ENCODE peak calls at places on chromosomes 2 and 18, in nine cellular contexts. K, C, F, E, G, N, M, S and I are unnamed samples. For H3K4me1, the result is how much of the 10 kb centered on the place peaks cover.

GRCh38 chr2:122239440-122239839 is 484.0 kb downstream of the TSN start:
- DNase-seq in K (no peak), C (no peak), M (no peak), N (no peak), G (no peak), E (no peak), F (no peak), S (no peak), I (no peak)

GRCh38 chr2:45342-46130 is 769 bp downstream of the FAM110C start:
- DNase-seq in K (peak), G (peak), E (peak), M (no peak), N (peak), F (no peak), S (no peak), C (no peak), I (no peak)

GRCh38 chr18:44178476-44178875 is 502.2 kb upstream of the SETBP1 start:
- DNase-seq in S (no peak), E (no peak), K (no peak), N (no peak), F (no peak), C (no peak), G (peak), M (peak), I (no peak)

GRCh38 chr18:13281406-13281805 is 62.8 kb downstream of the LDLRAD4 start:
- DNase-seq in E (no peak), C (no peak), N (no peak), S (no peak), K (no peak), G (no peak), F (no peak), M (no peak), I (no peak)

GRCh38 chr18:34867520-34867919 is 157.4 kb downstream of the DTNA start:
- DNase-seq in G (peak), E (no peak), F (peak), K (no peak), N (no peak), C (no peak), S (no peak), M (no peak), I (no peak)

GRCh38 chr18:69257861-69258458 is 142.7 kb upstream of the DOK6 start:
- DNase-seq in E (no peak), N (no peak), S (no peak), C (peak), M (no peak), K (peak), F (no peak), G (no peak), I (peak)

GRCh38 chr18:907880-908512 is 3.3 kb downstream of the ADCYAP1 start:
- DNase-seq in E (no peak), K (no peak), F (no peak), M (no peak), C (no peak), S (no peak), N (no peak), G (peak), I (no peak)

GRCh38 chr2:3516831-3517230 is 2.5 kb downstream of the ADI1 start:
- DNase-seq in F (no peak), S (no peak), E (no peak), M (no peak), K (no peak), G (no peak), N (no peak), C (no peak), I (no peak)

GRCh38 chr2:101697794-101698418 is 399 bp downstream of the MAP4K4 start:
- DNase-seq in K (no peak), N (no peak), G (peak), M (no peak), C (no peak), F (no peak), E (no peak), S (no peak), I (peak)

GRCh38 chr2:239305771-239306170 is 95.0 kb downstream of the HDAC4 start:
- DNase-seq in E (no peak), F (no peak), S (no peak), M (peak), N (no peak), K (no peak), C (no peak), G (no peak), I (no peak)

GRCh38 chr2:100976634-100977391 is 25.3 kb upstream of the RPL31 start:
- DNase-seq in F (no peak), C (peak), S (no peak), E (no peak), K (no peak), N (no peak), G (no peak), M (peak), I (no peak)

GRCh38 chr18:28512357-28512756 is 335.4 kb upstream of the CDH2 start:
- DNase-seq in N (no peak), F (no peak), E (no peak), C (no peak), K (peak), S (no peak), G (no peak), M (no peak), I (no peak)

GRCh38 chr18:48547456-48548403 is 8.9 kb downstream of the CTIF start:
- DNase-seq in S (no peak), E (no peak), G (no peak), M (no peak), F (peak), N (no peak), K (peak), C (peak), I (peak)

GRCh38 chr2:240303896-240304745 is 131.3 kb upstream of the GPC1 start:
- DNase-seq in K (no peak), G (no peak), E (no peak), C (no peak), S (no peak), M (no peak), N (no peak), F (no peak), I (no peak)

GRCh38 chr2:15050483-15050882 is 418.0 kb downstream of the LRATD1 start:
- DNase-seq in F (no peak), K (peak), N (no peak), M (no peak), E (no peak), C (peak), S (no peak), G (no peak), I (peak)

GRCh38 chr2:51722311-51722710 is 690.4 kb upstream of the NRXN1 start:
- DNase-seq in G (no peak), K (peak), E (no peak), F (no peak), C (peak), M (no peak), N (no peak), S (no peak), I (peak)

GRCh38 chr2:72745679-72746368 is 80.0 kb downstream of the EXOC6B start:
- DNase-seq in F (peak), N (no peak), S (peak), C (peak), M (no peak), K (peak), E (no peak), G (no peak), I (peak)

GRCh38 chr2:237062585-237062984 is 23.1 kb upstream of the COPS8 start:
- DNase-seq in E (no peak), C (peak), G (no peak), F (no peak), M (no peak), S (no peak), K (no peak), N (no peak), I (no peak)

GRCh38 chr18:50902797-50903196 is 23.9 kb downstream of the ME2 start:
- DNase-seq in K (no peak), E (no peak), M (no peak), G (no peak), F (no peak), S (no peak), N (no peak), C (no peak), I (no peak)

GRCh38 chr18:74529811-74530583 is 4.3 kb upstream of the CNDP1 start:
- DNase-seq in N (no peak), E (no peak), C (no peak), M (peak), G (no peak), S (no peak), K (no peak), F (no peak), I (no peak)

GRCh38 chr2:158745067-158745865 is 49.9 kb upstream of the DAPL1 start:
- DNase-seq in G (peak), N (no peak), F (peak), K (peak), S (peak), M (no peak), E (peak), C (peak), I (peak)

GRCh38 chr2:54455584-54456525 is at the start of gene SPTBN1:
- DNase-seq in S (peak), E (peak), N (no peak), K (peak), M (peak), C (peak), G (peak), F (peak), I (peak)

GRCh38 chr2:158772306-158773078 is 22.6 kb upstream of the DAPL1 start:
- DNase-seq in F (no peak), N (no peak), G (no peak), S (no peak), M (no peak), K (no peak), C (no peak), E (no peak), I (no peak)

GRCh38 chr2:240925576-240926515 is 19.7 kb downstream of the CROCC2 start:
- DNase-seq in C (no peak), K (no peak), E (peak), S (no peak), N (peak), M (peak), G (peak), F (peak), I (no peak)

GRCh38 chr2:235588750-235589149 is 94.9 kb downstream of the AGAP1 start:
- DNase-seq in E (peak), M (no peak), N (no peak), C (no peak), F (no peak), S (no peak), K (no peak), G (no peak), I (no peak)
- H3K4me1 ChIP-seq in E (under half), M (under half), N (under half), C (under half), F (under half), S (under half), K (under half), G (under half), I (under half)

DNA sequence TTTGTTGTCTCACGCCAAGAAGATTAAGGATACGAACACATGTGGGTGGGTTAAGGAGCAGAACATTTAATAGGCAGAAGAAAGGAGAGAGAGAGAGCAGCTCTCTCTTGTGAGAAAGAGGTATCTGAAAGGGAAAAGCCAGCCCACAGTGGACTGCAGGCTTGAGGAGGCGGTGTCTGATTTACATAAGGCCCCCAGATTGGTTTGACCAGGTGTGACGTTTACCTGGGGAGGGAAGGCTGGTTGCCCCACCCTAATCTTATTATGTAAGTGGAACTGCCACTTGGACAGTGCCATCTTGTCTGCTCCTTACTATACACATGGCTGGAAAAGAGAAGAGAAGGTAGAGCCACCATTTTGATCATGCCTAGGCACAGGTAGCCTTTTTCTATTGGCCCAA is 189.2 kb downstream of the NCK2 start:
- DNase-seq in E (no peak), N (no peak), C (no peak), F (no peak), G (no peak), S (no peak), K (no peak), M (no peak), I (no peak)
- H3K4me3 ChIP-seq in E (no peak), N (no peak), C (no peak), F (no peak), G (no peak), S (no peak), K (no peak), M (no peak), I (no peak)

GRCh38 chr2:63841254-63842022 is at the start of gene UGP2:
- DNase-seq in S (peak), G (peak), K (peak), E (peak), F (peak), M (peak), N (peak), C (peak), I (peak)

GRCh38 chr2:63843791-63844190 is 2.1 kb downstream of the UGP2 start:
- DNase-seq in F (no peak), E (no peak), S (no peak), M (no peak), C (no peak), N (no peak), K (no peak), G (no peak), I (no peak)

GRCh38 chr2:63842149-63843061 is 709 bp downstream of the UGP2 start:
- DNase-seq in M (peak), N (no peak), G (peak), F (peak), S (peak), K (peak), E (peak), C (peak), I (peak)

GRCh38 chr2:63844616-63845015 is 2.9 kb downstream of the UGP2 start:
- DNase-seq in N (no peak), F (no peak), K (no peak), M (no peak), G (no peak), C (no peak), S (no peak), E (no peak), I (no peak)

DNA sequence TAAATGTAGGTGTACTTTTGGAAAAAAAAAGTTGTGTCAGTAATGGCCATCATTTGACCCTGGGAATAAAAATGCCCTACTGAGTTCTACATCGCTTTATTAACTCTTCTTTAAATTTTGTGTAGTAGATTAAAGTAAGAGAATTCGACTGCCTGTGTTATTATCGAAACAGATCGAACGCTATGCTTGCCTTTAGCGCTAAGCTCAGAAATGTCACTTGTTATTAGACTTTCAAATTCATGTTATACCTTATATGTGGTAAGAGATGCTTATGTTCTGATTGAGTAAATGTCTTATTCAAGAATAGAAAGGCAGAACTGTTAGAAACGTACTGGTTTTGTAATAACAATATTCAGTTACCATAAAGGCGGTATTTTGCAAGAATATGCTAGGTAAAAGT is 1.4 kb downstream of the UGP2 start:
- DNase-seq in F (no peak), M (no peak), S (no peak), E (no peak), N (no peak), C (no peak), G (no peak), K (no peak), I (no peak)
- H3K4me1 ChIP-seq in F (under half), M (under half), S (under half), E (under half), N (under half), C (under half), G (under half), K (under half), I (under half)

GRCh38 chr2:206259615-206260426 is 14.6 kb upstream of the ZDBF2 start:
- DNase-seq in M (no peak), C (no peak), E (no peak), F (no peak), S (no peak), K (no peak), G (no peak), N (no peak), I (no peak)

GRCh38 chr2:206257861-206258260 is 16.6 kb upstream of the ZDBF2 start:
- DNase-seq in C (no peak), G (no peak), M (no peak), K (no peak), E (no peak), N (no peak), F (no peak), S (no peak), I (no peak)

GRCh38 chr2:206257345-206257744 is 17.1 kb upstream of the ZDBF2 start:
- DNase-seq in G (no peak), M (no peak), K (no peak), S (no peak), E (no peak), N (no peak), C (no peak), F (no peak), I (no peak)

GRCh38 chr2:206263959-206264603 is 10.4 kb upstream of the ZDBF2 start:
- DNase-seq in E (no peak), G (no peak), S (no peak), N (no peak), M (no peak), C (no peak), K (no peak), F (no peak), I (no peak)

DNA sequence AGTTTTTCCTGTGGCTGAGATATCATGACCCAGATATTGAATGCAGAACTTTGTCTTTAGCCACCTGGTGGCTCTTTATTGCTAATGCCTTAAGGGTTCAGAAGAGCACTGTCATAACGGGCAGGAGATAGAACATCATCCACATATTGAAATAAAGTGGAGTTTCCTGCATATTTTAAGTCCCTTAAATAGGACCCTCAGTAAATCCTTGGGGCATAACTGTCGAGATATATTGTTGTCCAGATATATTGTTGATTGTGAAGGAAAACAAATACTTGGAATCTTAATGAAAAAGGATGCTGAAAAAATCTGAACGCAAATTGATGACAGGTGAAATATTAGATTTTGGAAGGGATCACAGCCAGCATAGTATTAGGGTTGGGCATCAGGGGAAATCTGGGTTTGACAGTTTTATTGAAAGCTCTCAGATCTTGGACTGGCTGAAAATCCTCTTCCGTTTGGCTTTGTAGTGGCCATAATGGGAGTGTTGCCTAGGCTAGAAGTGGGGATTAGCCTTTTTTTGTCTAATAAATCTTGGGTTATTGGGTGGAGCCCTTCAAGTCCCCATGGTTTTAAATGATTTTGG is 13.9 kb upstream of the ZDBF2 start:
- DNase-seq in C (peak), G (no peak), M (no peak), E (no peak), N (no peak), F (no peak), S (no peak), K (peak), I (peak)
- H3K4me3 ChIP-seq in C (no peak), G (no peak), M (no peak), E (no peak), N (no peak), F (no peak), S (no peak), K (no peak), I (no peak)

GRCh38 chr2:9836074-9836473 is 7.2 kb upstream of the TAF1B start:
- DNase-seq in F (no peak), C (no peak), N (no peak), S (no peak), G (no peak), E (no peak), M (no peak), K (no peak), I (no peak)

GRCh38 chr2:9836517-9836916 is 6.8 kb upstream of the TAF1B start:
- DNase-seq in E (no peak), K (no peak), G (no peak), S (no peak), N (no peak), M (no peak), F (no peak), C (no peak), I (no peak)

GRCh38 chr2:9830685-9831410 is 12.4 kb upstream of the TAF1B start:
- DNase-seq in C (no peak), S (peak), K (peak), G (no peak), F (no peak), M (no peak), N (no peak), E (no peak), I (no peak)

GRCh38 chr2:9832586-9832985 is 10.7 kb upstream of the TAF1B start:
- DNase-seq in C (peak), M (no peak), F (no peak), S (no peak), G (no peak), K (peak), N (no peak), E (no peak), I (peak)

GRCh38 chr2:9831670-9832069 is 11.6 kb upstream of the TAF1B start:
- DNase-seq in N (no peak), S (no peak), E (no peak), G (no peak), M (no peak), F (no peak), K (no peak), C (no peak), I (no peak)
- H3K4me1 ChIP-seq in N (under half), S (under half), E (under half), G (under half), M (under half), F (under half), K (under half), C (under half), I (under half)

GRCh38 chr2:201259216-201259615 is 1.1 kb upstream of the CASP8 start:
- DNase-seq in E (no peak), K (no peak), F (no peak), N (no peak), C (no peak), S (no peak), G (no peak), M (no peak), I (no peak)

GRCh38 chr2:201260302-201260800 is at the start of gene CASP8:
- DNase-seq in F (no peak), E (no peak), K (peak), C (peak), N (peak), M (no peak), G (peak), S (no peak), I (no peak)

GRCh38 chr2:201257941-201258665 is 2.2 kb upstream of the CASP8 start:
- DNase-seq in K (peak), C (peak), F (peak), N (peak), S (peak), E (peak), M (peak), G (peak), I (peak)

GRCh38 chr2:201257381-201257940 is 2.9 kb upstream of the CASP8 start:
- DNase-seq in K (no peak), C (peak), M (no peak), S (no peak), G (peak), E (no peak), N (peak), F (peak), I (no peak)

DNA sequence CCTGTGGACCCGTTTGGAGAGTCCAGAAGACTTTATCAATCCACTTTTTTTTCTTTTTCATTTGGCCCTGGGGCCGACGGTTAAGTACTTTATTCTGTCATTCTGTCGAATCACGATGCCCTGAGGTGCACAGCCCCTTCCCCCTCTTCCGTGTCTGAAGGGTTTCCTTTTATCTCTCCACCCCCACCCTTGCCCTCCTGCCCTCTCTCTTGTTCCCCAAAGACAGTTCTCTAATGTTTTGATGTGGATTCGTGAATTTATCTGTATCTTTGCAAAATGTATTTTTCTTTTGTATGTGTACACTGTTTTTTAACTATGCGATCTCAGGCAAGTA is 1.7 kb upstream of the CASP8 start:
- DNase-seq in F (no peak), K (no peak), E (no peak), G (no peak), N (no peak), C (no peak), M (no peak), S (no peak), I (no peak)
- H3K4me3 ChIP-seq in F (peak), K (peak), E (peak), G (peak), N (peak), C (peak), M (peak), S (peak), I (peak)

GRCh38 chr2:233485726-233486125 is 80.9 kb downstream of the USP40 start:
- DNase-seq in G (no peak), M (no peak), C (no peak), F (no peak), N (no peak), S (no peak), K (no peak), E (no peak), I (no peak)
- H3K4me1 ChIP-seq in G (under half), M (under half), C (under half), F (under half), N (under half), S (under half), K (under half), E (under half), I (under half)

GRCh38 chr2:19801367-19802087 is 100.3 kb downstream of the TTC32 start:
- DNase-seq in S (peak), N (no peak), K (peak), C (peak), E (peak), G (peak), F (peak), M (peak), I (peak)
- H3K4me3 ChIP-seq in S (no peak), N (no peak), K (no peak), C (no peak), E (no peak), G (no peak), F (no peak), M (no peak), I (no peak)